ENCODE peak calls at places on chromosomes 7 and 10, in six cellular contexts. D is memory B cell; O is activated T-cell treated with anti-CD3 and anti-CD28 coated beads, Interleukin-2, amount 50 U/mL, for 72 hours; X is AML-193; P is NCI-H345; K is AG04450. M is an unnamed sample.

GRCh38 chr10:112159469-112159868 is 24.1 kb downstream of the GPAM start:
- DNase-seq in D (no peak), O (no peak), X (no peak), P (no peak), K (no peak), M (no peak)

GRCh38 chr7:79823246-79823951 is 311.2 kb upstream of the GNAI1 start:
- DNase-seq in D (no peak), O (no peak), X (no peak), P (no peak), K (peak), M (no peak)

GRCh38 chr10:85039311-85039710 is 710.9 kb downstream of the CCSER2 start:
- DNase-seq in D (no peak), O (no peak), X (no peak), P (no peak), K (no peak), M (no peak)

GRCh38 chr7:107939472-107940145 is 48.6 kb downstream of the DLD start:
- DNase-seq in D (no peak), O (no peak), X (no peak), P (no peak), K (no peak), M (no peak)

GRCh38 chr7:46607176-46607575 is 686.1 kb upstream of the IGFBP3 start:
- DNase-seq in D (no peak), O (no peak), X (no peak), P (no peak), K (no peak), M (no peak)

GRCh38 chr7:517848-518629 is 1.6 kb downstream of the PDGFA start:
- DNase-seq in D (no peak), O (peak), X (no peak), P (peak), K (no peak), M (peak)

GRCh38 chr10:48700071-48700470 is 15.4 kb downstream of the WDFY4 start:
- DNase-seq in D (no peak), O (no peak), X (no peak), P (no peak), K (no peak), M (no peak)

GRCh38 chr7:130628901-130629300 is 39.6 kb downstream of the COPG2 start:
- DNase-seq in D (no peak), O (no peak), X (no peak), P (no peak), K (no peak), M (no peak)

GRCh38 chr10:31064334-31064733 is 32.7 kb upstream of the ZNF438 start:
- DNase-seq in D (no peak), O (no peak), X (no peak), P (no peak), K (peak), M (no peak)

GRCh38 chr10:19706904-19707303 is 109.3 kb upstream of the PLXDC2 start:
- DNase-seq in D (no peak), O (no peak), X (no peak), P (no peak), K (no peak), M (no peak)

GRCh38 chr10:7513936-7514335 is 103.1 kb upstream of the SFMBT2 start:
- DNase-seq in D (no peak), O (no peak), X (no peak), P (no peak), K (no peak), M (no peak)

GRCh38 chr7:105387621-105388372 is 924 bp downstream of the SRPK2 start:
- DNase-seq in D (peak), O (peak), X (no peak), P (peak), K (no peak), M (peak)

GRCh38 chr7:130566168-130566897 is 74.4 kb downstream of the MEST start:
- DNase-seq in D (no peak), O (no peak), X (no peak), P (no peak), K (no peak), M (no peak)

GRCh38 chr10:73136627-73137026 is 26.4 kb downstream of the NUDT13 start:
- DNase-seq in D (no peak), O (no peak), X (no peak), P (no peak), K (no peak), M (no peak)

GRCh38 chr7:98216941-98217622 is 5.8 kb downstream of the BHLHA15 start:
- DNase-seq in D (no peak), O (no peak), X (no peak), P (no peak), K (no peak), M (no peak)

GRCh38 chr7:22564511-22565045 is 64.6 kb upstream of the STEAP1B start:
- DNase-seq in D (no peak), O (no peak), X (no peak), P (no peak), K (no peak), M (peak)

GRCh38 chr7:130441408-130441854 is 615 bp upstream of the CEP41 start:
- DNase-seq in D (no peak), O (no peak), X (no peak), P (peak), K (no peak), M (peak)

GRCh38 chr7:29274156-29275017 is 79.8 kb downstream of the CHN2 start:
- DNase-seq in D (no peak), O (no peak), X (peak), P (peak), K (no peak), M (peak)

GRCh38 chr7:117169907-117170306 is 153.0 kb downstream of the WNT2 start:
- DNase-seq in D (no peak), O (no peak), X (no peak), P (peak), K (no peak), M (peak)

GRCh38 chr7:91836065-91836368 is 44.5 kb downstream of the MTERF1 start:
- DNase-seq in D (no peak), O (no peak), X (no peak), P (peak), K (peak), M (peak)

GRCh38 chr7:77626515-77627306 is 69.5 kb upstream of the RSBN1L start:
- DNase-seq in D (no peak), O (no peak), X (no peak), P (no peak), K (no peak), M (no peak)

GRCh38 chr10:26946103-26946907 is 85.5 kb upstream of the ABI1 start:
- DNase-seq in D (no peak), O (no peak), X (no peak), P (no peak), K (no peak), M (no peak)

GRCh38 chr7:150685219-150686029 is at the start of gene GIMAP2:
- DNase-seq in D (peak), O (no peak), X (peak), P (no peak), K (no peak), M (peak)

GRCh38 chr10:21675157-21675796 is 141.2 kb downstream of the MLLT10 start:
- DNase-seq in D (peak), O (peak), X (peak), P (peak), K (no peak), M (peak)

M was measured in NCI-H69.